ENCODE peak calls at places on chromosomes 4 and X, in nine cellular contexts. One of them, this sample, is unnamed.

GRCh38 chr4:128859887-128860774 is 50.6 kb downstream of the JADE1 start:
- DNase-seq in neural crest cell: no peak
- DNase-seq in WTC11: no peak
- DNase-seq in AG09319: peak
- DNase-seq in cardiac muscle cell: no peak
- DNase-seq in choroid plexus epithelial cell: peak
- DNase-seq in AG09309: peak
- DNase-seq in B cell: no peak
- DNase-seq in CD4-positive, alpha-beta T cell: no peak
- DNase-seq in this sample: no peak

GRCh38 chr4:104425003-104425402 is 69.7 kb downstream of the CXXC4 start:
- DNase-seq in neural crest cell: peak
- DNase-seq in WTC11: no peak
- DNase-seq in AG09319: no peak
- DNase-seq in cardiac muscle cell: peak
- DNase-seq in choroid plexus epithelial cell: no peak
- DNase-seq in AG09309: no peak
- DNase-seq in B cell: no peak
- DNase-seq in CD4-positive, alpha-beta T cell: no peak
- DNase-seq in this sample: no peak

GRCh38 chr4:24089831-24090531 is 200.1 kb upstream of the PPARGC1A start:
- DNase-seq in neural crest cell: no peak
- DNase-seq in WTC11: no peak
- DNase-seq in AG09319: no peak
- DNase-seq in cardiac muscle cell: no peak
- DNase-seq in choroid plexus epithelial cell: peak
- DNase-seq in AG09309: no peak
- DNase-seq in B cell: no peak
- DNase-seq in CD4-positive, alpha-beta T cell: no peak
- DNase-seq in this sample: no peak

GRCh38 chr4:135236035-135236434 is 1034.4 kb upstream of the PABPC4L start:
- DNase-seq in neural crest cell: no peak
- DNase-seq in WTC11: no peak
- DNase-seq in AG09319: no peak
- DNase-seq in cardiac muscle cell: peak
- DNase-seq in choroid plexus epithelial cell: no peak
- DNase-seq in AG09309: no peak
- DNase-seq in B cell: no peak
- DNase-seq in CD4-positive, alpha-beta T cell: no peak
- DNase-seq in this sample: no peak

GRCh38 chrX:118637997-118638396 is 89.4 kb upstream of the IL13RA1 start:
- DNase-seq in neural crest cell: no peak
- DNase-seq in WTC11: no peak
- DNase-seq in AG09319: no peak
- DNase-seq in cardiac muscle cell: no peak
- DNase-seq in choroid plexus epithelial cell: peak
- DNase-seq in AG09309: no peak
- DNase-seq in B cell: no peak
- DNase-seq in CD4-positive, alpha-beta T cell: no peak
- DNase-seq in this sample: no peak

GRCh38 chr4:95505149-95505548 is 43.6 kb downstream of the UNC5C start:
- DNase-seq in neural crest cell: no peak
- DNase-seq in WTC11: no peak
- DNase-seq in AG09319: no peak
- DNase-seq in cardiac muscle cell: no peak
- DNase-seq in choroid plexus epithelial cell: peak
- DNase-seq in AG09309: no peak
- DNase-seq in B cell: no peak
- DNase-seq in CD4-positive, alpha-beta T cell: no peak
- DNase-seq in this sample: no peak

GRCh38 chrX:135596495-135596894 is 76.0 kb downstream of the INTS6L start:
- DNase-seq in neural crest cell: peak
- DNase-seq in WTC11: peak
- DNase-seq in AG09319: no peak
- DNase-seq in cardiac muscle cell: peak
- DNase-seq in choroid plexus epithelial cell: peak
- DNase-seq in AG09309: no peak
- DNase-seq in B cell: peak
- DNase-seq in CD4-positive, alpha-beta T cell: peak
- DNase-seq in this sample: peak

GRCh38 chr4:121674696-121675095 is 22.1 kb downstream of the ANXA5 start:
- DNase-seq in neural crest cell: no peak
- DNase-seq in WTC11: no peak
- DNase-seq in AG09319: no peak
- DNase-seq in cardiac muscle cell: no peak
- DNase-seq in choroid plexus epithelial cell: no peak
- DNase-seq in AG09309: no peak
- DNase-seq in B cell: no peak
- DNase-seq in CD4-positive, alpha-beta T cell: no peak
- DNase-seq in this sample: no peak

GRCh38 chr4:98686847-98687246 is 28.4 kb upstream of the TSPAN5 start:
- DNase-seq in neural crest cell: no peak
- DNase-seq in WTC11: no peak
- DNase-seq in AG09319: no peak
- DNase-seq in cardiac muscle cell: no peak
- DNase-seq in choroid plexus epithelial cell: no peak
- DNase-seq in AG09309: no peak
- DNase-seq in B cell: no peak
- DNase-seq in CD4-positive, alpha-beta T cell: no peak
- DNase-seq in this sample: no peak

GRCh38 chr4:70531981-70532380 is 13.6 kb downstream of the AMTN start:
- DNase-seq in neural crest cell: no peak
- DNase-seq in WTC11: no peak
- DNase-seq in AG09319: no peak
- DNase-seq in cardiac muscle cell: no peak
- DNase-seq in choroid plexus epithelial cell: peak
- DNase-seq in AG09309: no peak
- DNase-seq in B cell: no peak
- DNase-seq in CD4-positive, alpha-beta T cell: no peak
- DNase-seq in this sample: no peak

GRCh38 chr4:168724960-168725359 is 228.1 kb downstream of the PALLD start:
- DNase-seq in neural crest cell: no peak
- DNase-seq in WTC11: no peak
- DNase-seq in AG09319: peak
- DNase-seq in cardiac muscle cell: no peak
- DNase-seq in choroid plexus epithelial cell: peak
- DNase-seq in AG09309: peak
- DNase-seq in B cell: no peak
- DNase-seq in CD4-positive, alpha-beta T cell: no peak
- DNase-seq in this sample: no peak

GRCh38 chr4:105272002-105272401 is 125.3 kb downstream of the TET2 start:
- DNase-seq in neural crest cell: no peak
- DNase-seq in WTC11: no peak
- DNase-seq in AG09319: no peak
- DNase-seq in cardiac muscle cell: no peak
- DNase-seq in choroid plexus epithelial cell: no peak
- DNase-seq in AG09309: no peak
- DNase-seq in B cell: no peak
- DNase-seq in CD4-positive, alpha-beta T cell: no peak
- DNase-seq in this sample: no peak

GRCh38 chr4:2923678-2924173 is 39.5 kb downstream of the NOP14 start:
- DNase-seq in neural crest cell: no peak
- DNase-seq in WTC11: no peak
- DNase-seq in AG09319: no peak
- DNase-seq in cardiac muscle cell: no peak
- DNase-seq in choroid plexus epithelial cell: no peak
- DNase-seq in AG09309: no peak
- DNase-seq in B cell: no peak
- DNase-seq in CD4-positive, alpha-beta T cell: no peak
- DNase-seq in this sample: no peak

GRCh38 chr4:111662496-111662895 is 482.8 kb upstream of the FAM241A start:
- DNase-seq in neural crest cell: no peak
- DNase-seq in WTC11: no peak
- DNase-seq in AG09319: no peak
- DNase-seq in cardiac muscle cell: no peak
- DNase-seq in choroid plexus epithelial cell: no peak
- DNase-seq in AG09309: no peak
- DNase-seq in B cell: no peak
- DNase-seq in CD4-positive, alpha-beta T cell: no peak
- DNase-seq in this sample: no peak

GRCh38 chrX:109760241-109760921 is 27.3 kb upstream of the ACSL4 start:
- DNase-seq in neural crest cell: no peak
- DNase-seq in WTC11: no peak
- DNase-seq in AG09319: no peak
- DNase-seq in cardiac muscle cell: peak
- DNase-seq in choroid plexus epithelial cell: peak
- DNase-seq in AG09309: no peak
- DNase-seq in B cell: no peak
- DNase-seq in CD4-positive, alpha-beta T cell: no peak
- DNase-seq in this sample: no peak

GRCh38 chrX:104047171-104047570 is 7.4 kb downstream of the H2BW2 start:
- DNase-seq in neural crest cell: no peak
- DNase-seq in WTC11: no peak
- DNase-seq in AG09319: no peak
- DNase-seq in cardiac muscle cell: no peak
- DNase-seq in choroid plexus epithelial cell: no peak
- DNase-seq in AG09309: no peak
- DNase-seq in B cell: no peak
- DNase-seq in CD4-positive, alpha-beta T cell: no peak
- DNase-seq in this sample: no peak

GRCh38 chr4:116358633-116359222 is 726.6 kb downstream of the TRAM1L1 start:
- DNase-seq in neural crest cell: peak
- DNase-seq in WTC11: peak
- DNase-seq in AG09319: peak
- DNase-seq in cardiac muscle cell: peak
- DNase-seq in choroid plexus epithelial cell: peak
- DNase-seq in AG09309: peak
- DNase-seq in B cell: no peak
- DNase-seq in CD4-positive, alpha-beta T cell: no peak
- DNase-seq in this sample: peak

GRCh38 chrX:50952406-50952805 is 41.9 kb downstream of the BMP15 start:
- DNase-seq in neural crest cell: no peak
- DNase-seq in WTC11: no peak
- DNase-seq in AG09319: no peak
- DNase-seq in cardiac muscle cell: no peak
- DNase-seq in choroid plexus epithelial cell: no peak
- DNase-seq in AG09309: no peak
- DNase-seq in B cell: no peak
- DNase-seq in CD4-positive, alpha-beta T cell: no peak
- DNase-seq in this sample: no peak

DNA sequence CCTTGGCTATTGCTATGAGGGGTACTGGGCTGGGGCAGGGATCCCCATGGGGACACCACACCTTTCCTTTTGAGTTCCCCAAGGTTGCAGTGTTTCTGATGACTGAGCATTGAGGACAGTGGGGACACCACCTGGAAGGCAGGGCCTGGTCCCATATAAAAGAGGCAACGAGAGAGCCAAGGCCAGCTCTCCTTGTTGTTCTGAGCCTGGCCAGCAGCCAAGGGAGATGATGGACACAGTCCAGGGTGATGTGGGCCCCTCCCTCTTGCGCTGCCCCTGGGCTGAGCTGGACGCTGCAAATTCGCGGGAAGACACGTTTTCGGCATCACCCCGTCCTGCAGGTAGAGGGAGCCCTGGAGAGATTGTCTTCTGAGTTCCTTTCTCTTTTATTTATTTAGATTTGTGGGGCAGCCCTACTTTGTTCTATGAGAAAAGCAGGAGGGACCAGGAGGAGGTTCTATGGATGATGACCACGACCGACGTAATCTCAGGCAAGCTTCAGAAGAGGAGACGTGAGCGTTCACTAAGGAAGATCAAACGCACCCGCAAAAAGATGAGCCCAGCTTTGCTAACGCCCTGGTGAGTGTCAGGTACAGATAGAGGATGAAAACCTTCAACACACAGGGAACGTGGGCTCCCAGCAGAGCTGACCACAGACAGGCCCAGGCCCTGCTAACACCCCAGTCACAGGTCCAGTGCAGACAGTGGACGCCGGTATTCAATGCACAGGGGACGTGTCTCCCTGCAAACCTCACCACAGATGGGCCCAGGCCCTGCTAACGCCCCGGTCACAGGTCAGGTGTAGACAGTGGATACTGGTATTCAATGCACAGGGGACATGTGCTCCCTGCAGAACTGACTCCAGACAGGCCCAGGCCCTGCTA is 97.4 kb downstream of the SHOX start:
- DNase-seq in neural crest cell: peak
- DNase-seq in WTC11: peak
- DNase-seq in AG09319: no peak
- DNase-seq in cardiac muscle cell: peak
- DNase-seq in choroid plexus epithelial cell: peak
- DNase-seq in AG09309: no peak
- DNase-seq in B cell: no peak
- DNase-seq in CD4-positive, alpha-beta T cell: no peak
- DNase-seq in this sample: no peak
- TF ChIP-seq CTCF in neural crest cell: peak
- TF ChIP-seq CTCF in WTC11: peak
- TF ChIP-seq CTCF in AG09319: peak
- TF ChIP-seq CTCF in cardiac muscle cell: no peak
- TF ChIP-seq CTCF in choroid plexus epithelial cell: peak
- TF ChIP-seq CTCF in AG09309: no peak
- TF ChIP-seq CTCF in B cell: no peak
- TF ChIP-seq CTCF in CD4-positive, alpha-beta T cell: no peak
- TF ChIP-seq CTCF in this sample: no peak

DNA sequence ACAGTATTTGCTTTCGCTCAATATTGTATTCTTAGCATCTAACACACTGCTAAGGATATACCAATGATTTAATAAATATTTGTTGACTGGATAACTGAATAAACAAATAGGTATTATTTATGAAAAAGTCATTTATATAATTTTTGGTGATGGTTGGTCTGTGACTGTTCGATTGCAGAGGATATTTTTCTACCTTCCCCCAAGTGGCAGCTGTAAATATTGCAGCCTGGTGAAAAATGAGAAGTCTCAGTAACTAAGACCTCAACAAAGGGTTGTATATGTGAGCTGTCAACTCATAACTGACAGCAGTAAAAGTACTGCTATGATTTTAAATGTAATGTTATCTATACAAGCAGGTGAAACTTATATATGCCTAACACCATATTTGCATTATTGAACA is 36.0 kb downstream of the HTR2C start:
- DNase-seq in neural crest cell: peak
- DNase-seq in WTC11: no peak
- DNase-seq in AG09319: no peak
- DNase-seq in cardiac muscle cell: peak
- DNase-seq in choroid plexus epithelial cell: peak
- DNase-seq in AG09309: no peak
- DNase-seq in B cell: no peak
- DNase-seq in CD4-positive, alpha-beta T cell: no peak
- DNase-seq in this sample: peak
- TF ChIP-seq CTCF in neural crest cell: peak
- TF ChIP-seq CTCF in WTC11: no peak
- TF ChIP-seq CTCF in AG09319: peak
- TF ChIP-seq CTCF in cardiac muscle cell: peak
- TF ChIP-seq CTCF in choroid plexus epithelial cell: peak
- TF ChIP-seq CTCF in AG09309: peak
- TF ChIP-seq CTCF in B cell: no peak
- TF ChIP-seq CTCF in CD4-positive, alpha-beta T cell: no peak
- TF ChIP-seq CTCF in this sample: peak

GRCh38 chrX:82676386-82676785 is 831.7 kb upstream of the POU3F4 start:
- DNase-seq in neural crest cell: no peak
- DNase-seq in WTC11: no peak
- DNase-seq in AG09319: no peak
- DNase-seq in cardiac muscle cell: no peak
- DNase-seq in choroid plexus epithelial cell: peak
- DNase-seq in AG09309: no peak
- DNase-seq in B cell: no peak
- DNase-seq in CD4-positive, alpha-beta T cell: no peak
- DNase-seq in this sample: no peak
- TF ChIP-seq CTCF in neural crest cell: peak
- TF ChIP-seq CTCF in WTC11: no peak
- TF ChIP-seq CTCF in AG09319: no peak
- TF ChIP-seq CTCF in cardiac muscle cell: no peak
- TF ChIP-seq CTCF in choroid plexus epithelial cell: no peak
- TF ChIP-seq CTCF in AG09309: peak
- TF ChIP-seq CTCF in B cell: no peak
- TF ChIP-seq CTCF in CD4-positive, alpha-beta T cell: no peak
- TF ChIP-seq CTCF in this sample: no peak

GRCh38 chr4:153785830-153786721 is 2.8 kb downstream of the SFRP2 start:
- DNase-seq in neural crest cell: no peak
- DNase-seq in WTC11: no peak
- DNase-seq in AG09319: no peak
- DNase-seq in cardiac muscle cell: peak
- DNase-seq in choroid plexus epithelial cell: peak
- DNase-seq in AG09309: no peak
- DNase-seq in B cell: no peak
- DNase-seq in CD4-positive, alpha-beta T cell: no peak
- DNase-seq in this sample: no peak
- TF ChIP-seq CTCF in neural crest cell: peak
- TF ChIP-seq CTCF in WTC11: no peak
- TF ChIP-seq CTCF in AG09319: peak
- TF ChIP-seq CTCF in cardiac muscle cell: peak
- TF ChIP-seq CTCF in choroid plexus epithelial cell: peak
- TF ChIP-seq CTCF in AG09309: peak
- TF ChIP-seq CTCF in B cell: no peak
- TF ChIP-seq CTCF in CD4-positive, alpha-beta T cell: peak
- TF ChIP-seq CTCF in this sample: peak

This sample was measured in GM20000.